ENCODE peak calls at places on chromosomes 6 and 20, in nine cellular contexts. G is CD4-positive, alpha-beta T cell; N is Panc1; S is heart right ventricle; L is body of pancreas; C is colonic mucosa; A is NB4; X is upper lobe of left lung; J is fibroblast of lung. D is an unnamed sample.

GRCh38 chr6:99189823-99190721 is 159.4 kb downstream of the FAXC start:
- DNase-seq in G (no peak), N (no peak), S (no peak), L (no peak), C (no peak), A (no peak), X (no peak), J (no peak), D (no peak)

GRCh38 chr20:16020971-16021370 is 552.3 kb downstream of the KIF16B start:
- DNase-seq in G (no peak), N (no peak), S (no peak), L (no peak), C (no peak), A (peak; percentile 6), X (no peak), J (peak; percentile 2), D (no peak)

GRCh38 chr6:72953901-72954494 is 271.3 kb downstream of the KHDC1L start:
- DNase-seq in G (no peak), N (no peak), S (no peak), L (no peak), C (no peak), A (no peak), X (no peak), J (peak; percentile 43), D (no peak)

GRCh38 chr20:59752101-59752586 is 147.8 kb downstream of the PHACTR3 start:
- DNase-seq in G (no peak), N (no peak), S (peak; percentile 71), L (no peak), C (no peak), A (peak; percentile 96), X (no peak), J (no peak), D (no peak)

GRCh38 chr6:101830501-101831031 is 437.1 kb downstream of the GRIK2 start:
- DNase-seq in G (no peak), N (no peak), S (no peak), L (no peak), C (no peak), A (no peak), X (no peak), J (no peak), D (no peak)

GRCh38 chr6:1605822-1606532 is 3.7 kb upstream of the FOXC1 start:
- DNase-seq in G (no peak), N (no peak), S (no peak), L (peak; percentile 11), C (no peak), A (peak; percentile 81), X (no peak), J (peak; percentile 23), D (peak; percentile 71)

GRCh38 chr20:32585519-32586127 is 490 bp upstream of the NOL4L start:
- DNase-seq in G (no peak), N (no peak), S (no peak), L (no peak), C (no peak), A (peak; percentile 42), X (no peak), J (no peak), D (no peak)

GRCh38 chr6:22826961-22827360 is 257.6 kb downstream of the HDGFL1 start:
- DNase-seq in G (no peak), N (no peak), S (no peak), L (no peak), C (no peak), A (no peak), X (no peak), J (no peak), D (no peak)

GRCh38 chr6:102075539-102075938 is 682.0 kb downstream of the GRIK2 start:
- DNase-seq in G (no peak), N (no peak), S (no peak), L (no peak), C (no peak), A (no peak), X (no peak), J (no peak), D (no peak)

GRCh38 chr20:45917790-45918141 is 5.8 kb upstream of the PLTP start:
- DNase-seq in G (no peak), N (no peak), S (no peak), L (no peak), C (no peak), A (no peak), X (no peak), J (peak; percentile 71), D (no peak)

GRCh38 chr20:745683-746301 is 22.5 kb downstream of the SLC52A3 start:
- DNase-seq in G (no peak), N (no peak), S (no peak), L (no peak), C (no peak), A (no peak), X (no peak), J (peak; percentile 6), D (no peak)

GRCh38 chr6:78810146-78810545 is 57.2 kb upstream of the IRAK1BP1 start:
- DNase-seq in G (no peak), N (no peak), S (no peak), L (no peak), C (peak; percentile 50), A (peak; percentile 38), X (no peak), J (peak; percentile 3), D (no peak)
- TF ChIP-seq CTCF in G (no peak), N (peak; percentile 71), S (no peak), L (no peak), C (peak; percentile 17), A (peak; percentile 43), X (no peak), J (peak; percentile 15), D (no peak)

GRCh38 chr6:41073968-41074691 is 1.4 kb downstream of the NFYA start:
- DNase-seq in G (no peak), N (no peak), S (no peak), L (no peak), C (no peak), A (peak; percentile 52), X (no peak), J (peak; percentile 46), D (no peak)

GRCh38 chr6:41072836-41073202 is at the start of gene NFYA:
- DNase-seq in G (peak; percentile 100), N (no peak), S (peak; percentile 100), L (peak; percentile 100), C (no peak), A (no peak), X (peak; percentile 100), J (peak; percentile 100), D (peak; percentile 98)

GRCh38 chr6:41071923-41072835 is at the start of gene OARD1:
- DNase-seq in G (peak; percentile 99), N (peak; percentile 98), S (peak; percentile 100), L (peak; percentile 99), C (peak; percentile 100), A (peak; percentile 99), X (peak; percentile 99), J (peak; percentile 88), D (peak; percentile 99)

GRCh38 chr6:41074692-41075436 is 2.1 kb downstream of the NFYA start:
- DNase-seq in G (no peak), N (no peak), S (no peak), L (no peak), C (no peak), A (no peak), X (no peak), J (no peak), D (peak; percentile 55)

DNA sequence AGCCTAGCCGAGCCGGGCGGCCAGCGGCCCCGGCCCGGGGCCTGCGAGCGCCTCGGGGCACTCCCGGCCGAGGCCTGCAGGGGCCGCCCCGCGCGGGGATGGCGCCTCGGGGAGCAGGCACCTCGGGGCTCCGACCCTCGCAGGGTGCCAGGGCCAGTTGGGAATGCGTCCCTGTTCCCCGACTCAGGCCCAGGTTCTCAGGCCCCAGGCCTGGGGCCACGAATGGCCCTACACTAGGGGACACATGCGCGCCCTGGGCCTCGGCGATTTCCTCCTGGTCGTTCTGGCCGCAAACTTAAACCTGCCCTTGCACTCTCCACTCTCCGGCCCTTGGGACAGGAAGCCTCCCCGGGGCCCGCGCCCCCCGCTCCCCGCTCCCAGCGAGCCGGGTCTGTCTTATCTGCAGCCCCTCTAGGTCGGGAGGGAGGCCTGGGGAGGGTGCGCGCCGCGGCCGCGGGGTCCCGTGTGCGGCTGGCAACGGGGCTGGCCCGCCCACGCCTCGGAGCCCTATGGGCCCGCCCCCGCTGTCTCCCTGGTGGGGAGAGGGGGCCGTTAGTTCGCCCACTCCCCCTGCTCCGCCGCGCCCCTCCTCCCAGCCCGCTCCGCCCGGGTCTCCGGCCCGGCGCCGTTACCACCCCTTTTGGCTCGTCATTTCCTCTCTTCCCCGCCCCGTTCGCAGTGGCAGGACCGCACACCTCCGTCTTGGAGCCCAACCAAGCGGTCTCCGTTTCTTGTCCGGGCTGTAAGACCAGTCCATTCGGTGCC is 611 bp downstream of the NFYA start:
- DNase-seq in G (peak; percentile 75), N (no peak), S (peak; percentile 87), L (peak; percentile 89), C (peak; percentile 91), A (peak; percentile 95), X (peak; percentile 94), J (peak; percentile 63), D (peak; percentile 92)
- TF ChIP-seq CTCF in G (peak; percentile 33), N (peak; percentile 29), S (peak; percentile 19), L (peak; percentile 60), C (peak; percentile 17), A (no peak), X (peak; percentile 56), J (peak; percentile 10), D (peak; percentile 55)

GRCh38 chr20:19992996-19993908 is 23.9 kb upstream of the NAA20 start:
- DNase-seq in G (no peak), N (no peak), S (no peak), L (peak; percentile 56), C (no peak), A (no peak), X (no peak), J (peak; percentile 78), D (no peak)

GRCh38 chr20:19993937-19994667 is 23.1 kb upstream of the NAA20 start:
- DNase-seq in G (no peak), N (no peak), S (peak; percentile 52), L (no peak), C (no peak), A (no peak), X (no peak), J (peak; percentile 39), D (no peak)

GRCh38 chr20:19991826-19992225 is 25.3 kb upstream of the NAA20 start:
- DNase-seq in G (no peak), N (no peak), S (no peak), L (no peak), C (no peak), A (no peak), X (no peak), J (no peak), D (no peak)

GRCh38 chr20:19996970-19997369 is 20.2 kb upstream of the NAA20 start:
- DNase-seq in G (no peak), N (no peak), S (no peak), L (no peak), C (no peak), A (no peak), X (peak; percentile 44), J (peak; percentile 55), D (no peak)

GRCh38 chr20:19995220-19995863 is 21.8 kb upstream of the NAA20 start:
- DNase-seq in G (peak; percentile 6), N (no peak), S (no peak), L (no peak), C (no peak), A (peak; percentile 73), X (no peak), J (peak; percentile 75), D (no peak)
- TF ChIP-seq CTCF in G (peak; percentile 81), N (peak; percentile 82), S (peak; percentile 59), L (peak; percentile 79), C (peak; percentile 56), A (peak; percentile 63), X (peak; percentile 77), J (peak; percentile 84), D (peak; percentile 83)

GRCh38 chr6:34246563-34247391 is 2.0 kb downstream of the SMIM29 start:
- DNase-seq in G (peak; percentile 49), N (no peak), S (peak; percentile 51), L (no peak), C (peak; percentile 42), A (peak; percentile 71), X (no peak), J (no peak), D (no peak)
- TF ChIP-seq CTCF in G (peak; percentile 45), N (peak; percentile 83), S (no peak), L (peak; percentile 31), C (no peak), A (peak; percentile 60), X (peak; percentile 21), J (peak; percentile 51), D (no peak)

D was measured in tibial artery.